ENCODE peak calls at places on chromosomes 13 and 19, in nine cellular contexts. A is A673; J is left lung; S is epithelial cell of esophagus; M is Jurkat, Clone E6-1; V is cardiac muscle cell; R is thoracic aorta; B is pancreas; U is CD4-positive, alpha-beta memory T cell. F is an unnamed sample.

GRCh38 chr13:98315466-98315865 is 138.4 kb upstream of the RNF113B start:
- DNase-seq in R (no peak), M (no peak), U (no peak), S (no peak), V (peak), A (peak), B (no peak), J (no peak), F (no peak)

GRCh38 chr13:97328222-97328790 is 105.7 kb upstream of the RAP2A start:
- DNase-seq in R (no peak), V (peak), S (peak), J (no peak), A (no peak), U (no peak), B (no peak), M (no peak), F (no peak)

GRCh38 chr13:45468676-45469075 is 3.9 kb downstream of the COG3 start:
- DNase-seq in U (no peak), J (no peak), A (no peak), V (no peak), S (peak), M (no peak), B (no peak), R (no peak), F (no peak)

GRCh38 chr13:38819053-38819452 is 132.2 kb downstream of the FREM2 start:
- DNase-seq in R (no peak), M (peak), B (peak), J (no peak), V (peak), A (peak), U (no peak), S (peak), F (no peak)

GRCh38 chr13:34161829-34162544 is 344.0 kb downstream of the RFC3 start:
- DNase-seq in R (no peak), V (peak), M (no peak), B (no peak), J (no peak), S (peak), U (no peak), A (peak), F (no peak)

GRCh38 chr13:73767747-73768315 is 366.4 kb downstream of the KLF12 start:
- DNase-seq in S (peak), B (no peak), A (peak), R (no peak), M (no peak), V (no peak), J (no peak), U (peak), F (no peak)

GRCh38 chr19:27652281-27652680 is 1560.7 kb downstream of the UQCRFS1 start:
- DNase-seq in M (no peak), J (no peak), U (no peak), B (no peak), A (no peak), S (no peak), V (no peak), R (no peak), F (peak)

GRCh38 chr19:33403973-33404304 is 30.4 kb downstream of the CEBPG start:
- DNase-seq in V (no peak), R (no peak), J (no peak), M (no peak), S (no peak), A (no peak), B (no peak), U (no peak), F (no peak)

GRCh38 chr19:45376045-45376724 is 5.8 kb upstream of the ERCC2 start:
- DNase-seq in J (no peak), A (peak), R (no peak), S (peak), B (peak), V (peak), U (no peak), M (no peak), F (no peak)

GRCh38 chr13:107835339-107836018 is 379.9 kb downstream of the LIG4 start:
- DNase-seq in M (no peak), R (no peak), U (no peak), A (peak), J (no peak), V (peak), S (no peak), B (no peak), F (no peak)

GRCh38 chr19:18423258-18424020 is 4.2 kb downstream of the SSBP4 start:
- DNase-seq in J (peak), S (no peak), A (no peak), V (no peak), B (no peak), R (no peak), M (no peak), U (no peak), F (no peak)

GRCh38 chr19:42312370-42312769 is 739 bp upstream of the TMEM145 start:
- DNase-seq in M (no peak), U (no peak), J (no peak), R (no peak), B (no peak), V (no peak), S (no peak), A (no peak), F (no peak)

GRCh38 chr19:29439688-29440550 is 85.9 kb upstream of the VSTM2B start:
- DNase-seq in B (no peak), V (no peak), M (no peak), U (no peak), A (no peak), J (no peak), R (no peak), S (no peak), F (no peak)

GRCh38 chr19:52778811-52779210 is 7.8 kb downstream of the ZNF600 start:
- DNase-seq in M (no peak), A (no peak), J (no peak), V (no peak), R (no peak), S (no peak), B (no peak), U (peak), F (no peak)

GRCh38 chr19:41785653-41786052 is 10.7 kb upstream of the CEACAM3 start:
- DNase-seq in A (peak), B (peak), U (peak), R (no peak), M (peak), J (no peak), S (peak), V (peak), F (no peak)

GRCh38 chr19:38852231-38853044 is 2.7 kb upstream of the HNRNPL start:
- DNase-seq in J (peak), S (peak), U (peak), A (peak), R (peak), M (no peak), B (peak), V (peak), F (no peak)

GRCh38 chr13:45335397-45336024 is 5.5 kb downstream of the TPT1 start:
- DNase-seq in M (no peak), J (no peak), V (peak), S (no peak), R (no peak), B (no peak), U (no peak), A (no peak), F (no peak)

DNA sequence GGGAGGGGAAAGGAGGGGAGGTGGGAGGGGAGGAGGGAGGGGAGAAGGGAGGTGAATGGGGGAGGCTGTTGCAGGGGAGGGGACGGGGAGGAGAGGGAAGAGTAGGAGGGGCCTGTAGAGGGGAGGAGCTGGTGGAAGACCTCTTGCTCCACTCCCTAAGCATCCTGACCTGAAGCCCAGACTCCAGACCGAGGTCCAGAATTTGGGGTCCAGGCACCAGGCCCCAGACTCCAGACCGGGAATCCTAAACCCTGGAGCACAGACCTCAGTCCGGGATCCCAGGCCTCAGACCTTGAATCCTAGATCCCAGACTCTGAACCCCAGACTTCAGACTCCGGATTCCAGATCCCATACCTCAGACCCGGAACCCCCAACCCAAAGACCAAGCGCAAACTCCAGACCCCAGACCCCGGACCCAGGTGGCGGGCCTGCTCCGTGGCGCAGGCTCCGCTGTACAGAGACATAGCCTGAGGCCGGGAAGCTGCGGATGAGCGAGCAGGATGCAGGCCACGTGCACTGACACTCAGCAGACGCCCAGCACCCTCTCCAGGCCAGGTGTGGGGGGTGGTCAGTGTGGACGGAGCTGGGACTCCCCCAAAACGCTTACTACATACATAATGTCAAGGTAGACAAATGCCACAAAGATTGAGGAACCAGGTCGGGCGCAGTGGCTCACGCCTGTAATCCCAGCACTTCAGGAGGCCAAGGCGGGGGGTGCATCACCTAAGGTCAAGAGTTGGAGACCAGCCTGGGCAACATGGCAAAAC is 710 bp upstream of the BTBD2 start:
- DNase-seq in V (peak), J (no peak), A (peak), R (peak), U (peak), B (peak), S (peak), M (peak), F (peak)
- H3K4me3 ChIP-seq in V (peak), J (peak), A (peak), R (peak), U (no peak), B (peak), S (peak), M (peak), F (peak)

GRCh38 chr19:32047788-32048187 is 297.6 kb upstream of the ZNF507 start:
- DNase-seq in U (no peak), S (no peak), M (no peak), B (no peak), A (no peak), R (no peak), V (no peak), J (no peak), F (no peak)
- H3K4me3 ChIP-seq in U (no peak), S (no peak), M (no peak), B (no peak), A (no peak), R (no peak), V (no peak), J (no peak), F (no peak)

DNA sequence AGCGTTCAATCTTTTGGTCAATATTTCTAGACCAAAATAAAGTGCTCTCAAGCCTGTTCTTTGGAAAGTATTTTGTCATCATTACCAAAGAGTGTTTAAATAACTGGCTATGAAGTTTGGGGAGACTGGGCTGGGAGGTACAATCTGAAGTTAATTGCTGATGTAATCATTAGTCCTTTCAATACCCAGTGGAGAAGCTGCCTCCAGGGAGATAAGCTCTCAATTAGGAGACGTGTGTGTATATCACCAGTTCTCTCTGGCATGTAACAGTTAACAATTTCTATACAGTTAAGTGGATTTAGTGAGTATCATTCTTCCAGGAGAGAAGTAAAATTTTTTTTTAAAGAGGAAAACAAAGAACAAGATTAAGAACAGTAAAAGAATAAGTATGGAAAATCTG is 1.4 kb downstream of the COL4A1 start:
- DNase-seq in J (no peak), M (no peak), S (no peak), V (no peak), U (no peak), B (no peak), R (no peak), A (no peak), F (no peak)
- H3K4me3 ChIP-seq in J (peak), M (no peak), S (no peak), V (peak), U (no peak), B (peak), R (peak), A (peak), F (peak)

GRCh38 chr19:10501971-10502523 is 1.1 kb downstream of the KEAP1 start:
- DNase-seq in M (no peak), J (peak), S (peak), V (peak), U (no peak), R (peak), A (peak), B (peak), F (no peak)
- H3K4me3 ChIP-seq in M (peak), J (peak), S (peak), V (peak), U (peak), R (peak), A (peak), B (peak), F (peak)

GRCh38 chr13:52991344-52992020 is 37.1 kb upstream of the OLFM4 start:
- DNase-seq in B (no peak), M (no peak), J (no peak), R (no peak), S (no peak), A (no peak), U (no peak), V (no peak), F (no peak)

GRCh38 chr13:52995946-52996345 is 32.7 kb upstream of the OLFM4 start:
- DNase-seq in M (no peak), S (no peak), U (no peak), A (no peak), B (no peak), J (no peak), R (no peak), V (no peak), F (no peak)

GRCh38 chr13:52998290-52998876 is 30.2 kb upstream of the OLFM4 start:
- DNase-seq in A (no peak), J (no peak), S (no peak), R (no peak), B (no peak), M (no peak), V (no peak), U (no peak), F (no peak)

GRCh38 chr13:52994865-52995264 is 33.7 kb upstream of the OLFM4 start:
- DNase-seq in S (no peak), R (no peak), A (no peak), U (no peak), V (no peak), M (no peak), B (no peak), J (no peak), F (peak)

GRCh38 chr13:52994051-52994450 is 34.6 kb upstream of the OLFM4 start:
- DNase-seq in B (no peak), J (no peak), R (no peak), V (no peak), A (no peak), M (no peak), S (no peak), U (no peak), F (no peak)
- H3K4me3 ChIP-seq in B (no peak), J (no peak), R (no peak), V (no peak), A (no peak), M (no peak), S (no peak), U (no peak), F (no peak)